ENCODE peak calls at places on chromosomes 6 and 20, in eight cellular contexts. W, A, P, Q, T, Z, E and Y are unnamed samples.

GRCh38 chr6:33827546-33828451 is 24.0 kb upstream of the MLN start:
- DNase-seq in W (no peak), A (no peak), Z (no peak), P (no peak), T (no peak), E (no peak), Q (no peak), Y (no peak)

GRCh38 chr6:158272324-158272723 is 39.9 kb upstream of the TULP4 start:
- DNase-seq in Z (no peak), Q (no peak), T (no peak), A (no peak), W (no peak), E (no peak), P (no peak), Y (no peak)

GRCh38 chr6:160520043-160520904 is 143.8 kb downstream of the LPA start:
- DNase-seq in W (peak; percentile 27), Z (peak; percentile 66), E (peak; percentile 78), Q (peak; percentile 58), A (peak; percentile 61), T (peak; percentile 75), P (peak; percentile 72), Y (peak; percentile 91)

GRCh38 chr20:48155231-48155630 is 369.9 kb upstream of the SULF2 start:
- DNase-seq in Q (no peak), E (no peak), Z (peak; percentile 2), T (no peak), W (no peak), A (no peak), P (no peak), Y (no peak)

GRCh38 chr20:46900068-46900467 is 5.4 kb downstream of the EYA2 start:
- DNase-seq in A (no peak), E (no peak), P (no peak), Z (no peak), T (no peak), Q (no peak), W (no peak), Y (no peak)

GRCh38 chr6:109891924-109892323 is 86.2 kb upstream of the GPR6 start:
- DNase-seq in Q (no peak), P (no peak), E (no peak), A (no peak), W (no peak), Z (no peak), T (no peak), Y (no peak)

GRCh38 chr20:14055127-14055742 is 59.9 kb downstream of the MACROD2 start:
- DNase-seq in Z (peak; percentile 62), Q (no peak), A (peak; percentile 31), E (no peak), P (peak; percentile 14), T (peak; percentile 8), W (peak; percentile 65), Y (no peak)

GRCh38 chr6:95543798-95544197 is 33.5 kb upstream of the MANEA start:
- DNase-seq in Q (no peak), Z (no peak), W (no peak), P (no peak), A (no peak), T (no peak), E (no peak), Y (no peak)

GRCh38 chr6:148559848-148560433 is 186.9 kb upstream of the UST start:
- DNase-seq in E (peak; percentile 69), T (peak; percentile 55), A (no peak), Z (peak; percentile 52), W (peak; percentile 1), Q (peak; percentile 34), P (peak; percentile 84), Y (peak; percentile 91)

GRCh38 chr6:130396722-130397121 is 30.9 kb downstream of the TMEM200A start:
- DNase-seq in Q (no peak), Z (no peak), E (no peak), W (no peak), T (no peak), A (no peak), P (no peak), Y (no peak)

GRCh38 chr6:14441371-14441781 is 323.8 kb downstream of the CD83 start:
- DNase-seq in E (no peak), A (no peak), T (no peak), Q (no peak), Z (peak; percentile 91), W (peak; percentile 64), P (no peak), Y (no peak)

GRCh38 chr6:51490101-51490500 is 597.3 kb downstream of the PKHD1 start:
- DNase-seq in T (no peak), E (no peak), P (no peak), W (no peak), Q (no peak), A (no peak), Z (no peak), Y (no peak)